ENCODE peak calls at places on chromosomes 5 and 9, in ten cellular contexts. K, E, H, G, F, D, T, J, O and A are unnamed samples.

GRCh38 chr5:119330367-119331183 is 25.2 kb upstream of the TNFAIP8 start:
- DNase-seq in K (no peak), F (no peak), T (no peak), O (no peak), J (peak), D (no peak), G (no peak), H (no peak), E (no peak), A (peak)

GRCh38 chr5:38420691-38421395 is 135.6 kb downstream of the LIFR start:
- DNase-seq in H (peak), K (peak), F (peak), E (peak), J (peak), D (no peak), G (peak), T (peak), O (no peak), A (no peak)

GRCh38 chr5:43290726-43291125 is 22.5 kb downstream of the HMGCS1 start:
- DNase-seq in O (no peak), G (no peak), F (no peak), T (peak), J (no peak), E (no peak), H (no peak), D (no peak), K (no peak), A (no peak)

GRCh38 chr9:14451949-14452348 is 138.0 kb upstream of the NFIB start:
- DNase-seq in H (no peak), E (no peak), T (no peak), F (no peak), J (no peak), D (no peak), O (no peak), G (no peak), K (no peak), A (no peak)

GRCh38 chr9:18548456-18548855 is 74.5 kb downstream of the ADAMTSL1 start:
- DNase-seq in D (no peak), K (no peak), E (no peak), H (no peak), O (no peak), G (no peak), J (no peak), T (no peak), F (no peak), A (no peak)

GRCh38 chr5:138843789-138844461 is 31.2 kb downstream of the LRRTM2 start:
- DNase-seq in J (no peak), E (no peak), D (no peak), F (no peak), K (no peak), G (peak), T (peak), O (no peak), H (no peak), A (no peak)

GRCh38 chr5:78113689-78114088 is 180.8 kb downstream of the AP3B1 start:
- DNase-seq in F (no peak), G (no peak), K (no peak), D (no peak), J (no peak), E (no peak), H (no peak), O (no peak), T (no peak), A (no peak)

GRCh38 chr5:167036585-167036984 is 1254.9 kb upstream of the WWC1 start:
- DNase-seq in J (no peak), E (no peak), G (no peak), T (no peak), D (no peak), K (no peak), F (no peak), H (no peak), O (no peak), A (no peak)

GRCh38 chr5:155898284-155898683 is 428.7 kb upstream of the SGCD start:
- DNase-seq in K (no peak), E (no peak), H (no peak), D (no peak), O (no peak), G (no peak), J (no peak), T (no peak), F (no peak), A (no peak)

GRCh38 chr9:34985311-34985899 is 4.1 kb upstream of the DNAJB5 start:
- DNase-seq in K (peak), H (peak), J (peak), F (no peak), T (peak), D (no peak), G (peak), O (peak), E (peak), A (peak)

GRCh38 chr9:11933926-11934325 is 759.3 kb upstream of the TYRP1 start:
- DNase-seq in D (no peak), K (no peak), F (no peak), H (peak), G (peak), O (no peak), J (no peak), E (no peak), T (peak), A (no peak)

GRCh38 chr5:18465833-18466681 is 831.8 kb downstream of the TAF11L14 start:
- DNase-seq in E (peak), H (peak), K (peak), J (no peak), F (peak), D (no peak), T (peak), G (peak), O (peak), A (no peak)

GRCh38 chr5:14928661-14929060 is 57.1 kb upstream of the ANKH start:
- DNase-seq in O (no peak), H (no peak), K (no peak), F (no peak), D (no peak), E (peak), T (peak), J (no peak), G (peak), A (no peak)

GRCh38 chr9:91751922-91752321 is 198.1 kb downstream of the ROR2 start:
- DNase-seq in T (peak), K (no peak), O (no peak), H (no peak), J (no peak), F (no peak), E (peak), D (no peak), G (peak), A (no peak)

GRCh38 chr9:101342595-101342994 is 42.2 kb downstream of the BAAT start:
- DNase-seq in D (no peak), O (no peak), E (no peak), T (peak), K (no peak), F (no peak), J (no peak), H (no peak), G (no peak), A (no peak)

GRCh38 chr5:142342128-142342981 is 17.5 kb upstream of the SPRY4 start:
- DNase-seq in T (peak), F (no peak), E (peak), K (no peak), J (no peak), G (peak), O (no peak), D (no peak), H (no peak), A (no peak)

GRCh38 chr9:15824310-15824709 is 271.5 kb downstream of the CCDC171 start:
- DNase-seq in D (no peak), F (no peak), H (no peak), T (peak), K (peak), E (peak), G (peak), O (no peak), J (no peak), A (no peak)

GRCh38 chr9:113474372-113474771 is 10.8 kb downstream of the RGS3 start:
- DNase-seq in G (no peak), H (no peak), F (peak), J (no peak), D (no peak), T (no peak), K (no peak), O (no peak), E (no peak), A (no peak)

GRCh38 chr5:126544087-126544740 is 50.8 kb downstream of the ALDH7A1 start:
- DNase-seq in K (peak), H (no peak), J (peak), E (peak), T (peak), O (no peak), G (peak), F (no peak), D (no peak), A (peak)

GRCh38 chr5:175460560-175460959 is 16.6 kb upstream of the DRD1 start:
- DNase-seq in G (no peak), T (no peak), K (no peak), O (no peak), H (no peak), E (no peak), D (no peak), J (no peak), F (no peak), A (no peak)

GRCh38 chr5:42896523-42896922 is 84.8 kb upstream of the SELENOP start:
- DNase-seq in E (no peak), K (no peak), F (no peak), H (no peak), T (no peak), O (no peak), J (no peak), G (no peak), D (no peak), A (no peak)

GRCh38 chr9:128244443-128245226 is 31.2 kb downstream of the GOLGA2 start:
- DNase-seq in H (no peak), O (no peak), T (peak), J (no peak), K (no peak), G (peak), D (peak), E (no peak), F (peak), A (no peak)

GRCh38 chr5:149261246-149261645 is 10.4 kb upstream of the AFAP1L1 start:
- DNase-seq in T (no peak), H (no peak), G (no peak), E (no peak), O (no peak), F (no peak), D (no peak), K (no peak), J (no peak), A (no peak)

GRCh38 chr9:77019010-77019809 is at the start of gene FOXB2:
- DNase-seq in K (no peak), E (no peak), F (no peak), T (no peak), D (no peak), G (no peak), O (no peak), H (no peak), J (no peak), A (no peak)

GRCh38 chr5:176371621-176372539 is 6.6 kb downstream of the ARL10 start:
- DNase-seq in K (no peak), E (no peak), G (no peak), J (no peak), H (no peak), O (no peak), D (no peak), F (no peak), T (no peak), A (no peak)

GRCh38 chr5:14724633-14725032 is 60.1 kb downstream of the OTULIN start:
- DNase-seq in G (no peak), H (no peak), T (no peak), J (no peak), D (no peak), K (no peak), F (no peak), E (no peak), O (no peak), A (no peak)

GRCh38 chr5:13133951-13134350 is 810.5 kb downstream of the DNAH5 start:
- DNase-seq in G (no peak), K (no peak), O (no peak), E (no peak), T (no peak), F (no peak), J (no peak), H (no peak), D (no peak), A (no peak)

GRCh38 chr9:77616191-77616590 is 31.9 kb downstream of the GNA14 start:
- DNase-seq in K (no peak), J (no peak), H (no peak), O (no peak), F (no peak), G (no peak), D (no peak), E (peak), T (peak), A (no peak)

GRCh38 chr9:127976498-127976897 is 4.3 kb downstream of the EEIG1 start:
- DNase-seq in E (no peak), O (no peak), T (no peak), H (peak), G (no peak), J (peak), F (peak), K (no peak), D (peak), A (peak)

GRCh38 chr9:136865768-136866103 is 372 bp downstream of the EDF1 start:
- DNase-seq in G (no peak), T (no peak), D (no peak), O (no peak), F (peak), E (no peak), J (no peak), K (no peak), H (no peak), A (no peak)

GRCh38 chr9:113520109-113520642 is 56.6 kb downstream of the RGS3 start:
- DNase-seq in F (no peak), G (peak), D (no peak), K (no peak), E (peak), H (no peak), O (no peak), T (no peak), J (peak), A (peak)

GRCh38 chr5:171426680-171427079 is 7.2 kb downstream of the FGF18 start:
- DNase-seq in G (no peak), F (no peak), O (no peak), J (no peak), K (no peak), D (peak), T (no peak), E (no peak), H (no peak), A (no peak)

GRCh38 chr9:137610944-137611343 is 5.5 kb downstream of the ARRDC1 start:
- DNase-seq in K (no peak), T (no peak), J (no peak), D (no peak), O (no peak), F (no peak), E (no peak), G (no peak), H (no peak), A (no peak)

GRCh38 chr9:124290053-124290581 is 32.4 kb downstream of the NEK6 start:
- DNase-seq in J (no peak), H (no peak), F (no peak), T (no peak), D (peak), E (no peak), K (no peak), G (no peak), O (no peak), A (no peak)

GRCh38 chr5:53430618-53431252 is 49.7 kb upstream of the FST start:
- DNase-seq in T (peak), E (peak), D (no peak), F (no peak), H (no peak), G (peak), J (no peak), O (no peak), K (peak), A (no peak)

GRCh38 chr9:89311346-89312153 is 555 bp downstream of the CKS2 start:
- DNase-seq in F (peak), J (no peak), T (peak), E (peak), H (no peak), G (no peak), D (no peak), K (peak), O (no peak), A (no peak)